ENCODE peak calls at places on chromosomes 11 and 22, in ten cellular contexts. N is effector memory CD8-positive, alpha-beta T cell; T is activated naive CD4-positive, alpha-beta T cell; W is aorta; I is GM23248; X is heart right ventricle; B is activated CD4-positive, alpha-beta T cell treated with anti-CD3 and anti-CD28 coated beads, Interleukin-2, amount 50 U/mL, for 4 hours; E is lower leg skin; Z is endothelial cell; S is NCI-H2081. L is an unnamed sample.

GRCh38 chr22:37827056-37827455 is 3.9 kb downstream of the GALR3 start:
- DNase-seq in N (no peak), T (no peak), W (no peak), I (no peak), X (peak; percentile 69), B (no peak), E (no peak), Z (no peak), S (no peak), L (no peak)

GRCh38 chr22:41429232-41429945 is 17.2 kb downstream of the TOB2 start:
- DNase-seq in N (no peak), T (no peak), W (no peak), I (peak; percentile 27), X (no peak), B (no peak), E (no peak), Z (no peak), S (no peak), L (no peak)

GRCh38 chr11:75260396-75260795 is 19.8 kb downstream of the TPBGL start:
- DNase-seq in N (no peak), T (no peak), W (peak; percentile 25), I (no peak), X (no peak), B (no peak), E (no peak), Z (no peak), S (no peak), L (no peak)

GRCh38 chr22:32531955-32532818 is 57.6 kb downstream of the FBXO7 start:
- DNase-seq in N (no peak), T (no peak), W (peak; percentile 70), I (peak; percentile 99), X (peak; percentile 92), B (no peak), E (peak; percentile 98), Z (peak; percentile 27), S (peak; percentile 34), L (no peak)

GRCh38 chr22:37260939-37261338 is 16.9 kb upstream of the RAC2 start:
- DNase-seq in N (peak; percentile 66), T (no peak), W (peak; percentile 68), I (peak; percentile 78), X (peak; percentile 36), B (peak; percentile 52), E (no peak), Z (peak; percentile 67), S (no peak), L (peak; percentile 80)

GRCh38 chr11:65781962-65782815 is 1.4 kb upstream of the AP5B1 start:
- DNase-seq in N (no peak), T (no peak), W (no peak), I (no peak), X (no peak), B (no peak), E (no peak), Z (no peak), S (no peak), L (no peak)

GRCh38 chr11:2445107-2445947 is 519 bp downstream of the KCNQ1 start:
- DNase-seq in N (no peak), T (no peak), W (peak; percentile 53), I (no peak), X (no peak), B (no peak), E (no peak), Z (no peak), S (no peak), L (no peak)

GRCh38 chr11:126862664-126863247 is 137.8 kb downstream of the KIRREL3 start:
- DNase-seq in N (no peak), T (no peak), W (no peak), I (no peak), X (no peak), B (no peak), E (no peak), Z (no peak), S (peak; percentile 34), L (peak; percentile 8)

GRCh38 chr11:104443387-104443786 is 279.4 kb upstream of the PDGFD start:
- DNase-seq in N (no peak), T (no peak), W (no peak), I (no peak), X (no peak), B (no peak), E (no peak), Z (no peak), S (no peak), L (no peak)

GRCh38 chr11:75441804-75442132 is 8.8 kb upstream of the KLHL35 start:
- DNase-seq in N (no peak), T (no peak), W (no peak), I (no peak), X (peak; percentile 34), B (no peak), E (no peak), Z (no peak), S (no peak), L (no peak)

GRCh38 chr11:102587722-102588121 is 37.4 kb downstream of the MMP20 start:
- DNase-seq in N (no peak), T (no peak), W (no peak), I (no peak), X (no peak), B (no peak), E (no peak), Z (no peak), S (no peak), L (no peak)

GRCh38 chr11:69598147-69598546 is 42.8 kb upstream of the CCND1 start:
- DNase-seq in N (no peak), T (no peak), W (no peak), I (no peak), X (no peak), B (no peak), E (peak; percentile 64), Z (no peak), S (no peak), L (no peak)

GRCh38 chr11:101049123-101049522 is 80.5 kb downstream of the PGR start:
- DNase-seq in N (no peak), T (no peak), W (no peak), I (no peak), X (no peak), B (no peak), E (no peak), Z (no peak), S (no peak), L (no peak)

GRCh38 chr22:38707346-38707745 is 1.6 kb downstream of the GTPBP1 start:
- DNase-seq in N (no peak), T (no peak), W (no peak), I (peak; percentile 75), X (no peak), B (no peak), E (no peak), Z (no peak), S (no peak), L (peak; percentile 61)

GRCh38 chr11:85941380-85941973 is 86.3 kb downstream of the CCDC83 start:
- DNase-seq in N (no peak), T (no peak), W (peak; percentile 69), I (peak; percentile 71), X (peak; percentile 25), B (no peak), E (no peak), Z (peak; percentile 36), S (peak; percentile 31), L (peak; percentile 72)

GRCh38 chr11:79117488-79117887 is 323.3 kb downstream of the TENM4 start:
- DNase-seq in N (no peak), T (no peak), W (no peak), I (no peak), X (no peak), B (no peak), E (no peak), Z (no peak), S (no peak), L (no peak)

GRCh38 chr22:20967697-20968201 is 694 bp downstream of the AIFM3 start:
- DNase-seq in N (no peak), T (no peak), W (no peak), I (no peak), X (no peak), B (no peak), E (no peak), Z (no peak), S (no peak), L (no peak)

GRCh38 chr11:112817376-112817775 is 143.8 kb upstream of the NCAM1 start:
- DNase-seq in N (no peak), T (no peak), W (no peak), I (no peak), X (no peak), B (no peak), E (no peak), Z (no peak), S (no peak), L (no peak)

GRCh38 chr11:10742460-10743208 is 8.4 kb upstream of the CTR9 start:
- DNase-seq in N (peak; percentile 36), T (no peak), W (no peak), I (peak; percentile 87), X (no peak), B (no peak), E (no peak), Z (no peak), S (no peak), L (no peak)

GRCh38 chr11:95093548-95093947 is 3.9 kb downstream of the ENDOD1 start:
- DNase-seq in N (no peak), T (no peak), W (no peak), I (peak; percentile 19), X (no peak), B (no peak), E (no peak), Z (no peak), S (no peak), L (no peak)

GRCh38 chr11:61966673-61967176 is 709 bp downstream of the FTH1 start:
- DNase-seq in N (peak; percentile 42), T (no peak), W (peak; percentile 57), I (peak; percentile 72), X (no peak), B (no peak), E (peak; percentile 86), Z (no peak), S (no peak), L (no peak)

GRCh38 chr11:108672113-108672512 is 7.2 kb downstream of the DDX10 start:
- DNase-seq in N (no peak), T (no peak), W (no peak), I (peak; percentile 51), X (no peak), B (no peak), E (no peak), Z (no peak), S (no peak), L (no peak)

GRCh38 chr11:122167100-122167499 is 51.1 kb upstream of the BLID start:
- DNase-seq in N (no peak), T (no peak), W (no peak), I (peak; percentile 93), X (no peak), B (no peak), E (no peak), Z (no peak), S (no peak), L (no peak)

GRCh38 chr11:103536335-103536722 is 427.1 kb downstream of the DYNC2H1 start:
- DNase-seq in N (no peak), T (no peak), W (no peak), I (no peak), X (peak; percentile 36), B (no peak), E (no peak), Z (no peak), S (no peak), L (no peak)

GRCh38 chr22:48700566-48701295 is 1126.9 kb downstream of the BRD1 start:
- DNase-seq in N (no peak), T (no peak), W (no peak), I (no peak), X (no peak), B (no peak), E (no peak), Z (no peak), S (no peak), L (no peak)

GRCh38 chr22:18145676-18146388 is 4.1 kb upstream of the USP18 start:
- DNase-seq in N (no peak), T (no peak), W (no peak), I (no peak), X (no peak), B (no peak), E (no peak), Z (no peak), S (no peak), L (no peak)

GRCh38 chr11:110121204-110121603 is 28.0 kb downstream of the ZC3H12C start:
- DNase-seq in N (no peak), T (no peak), W (no peak), I (peak; percentile 74), X (no peak), B (no peak), E (no peak), Z (no peak), S (no peak), L (no peak)